ENCODE peak calls at places on chromosomes 16 and 17, in eight cellular contexts. X is aorta, R is tibial nerve, E is thoracic aorta, C is WERI-Rb-1, B is psoas muscle, U is fibroblast of lung, N is brain microvascular endothelial cell. G is an unnamed sample.

GRCh38 chr17:61414141-61414935 is 14.7 kb downstream of the TBX2 start:
- DNase-seq in X (peak), R (no peak), E (no peak), C (peak), B (no peak), U (no peak), N (no peak), G (no peak)

GRCh38 chr17:27526603-27527002 is 70.4 kb downstream of the KSR1 start:
- DNase-seq in X (peak), R (peak), E (no peak), C (no peak), B (peak), U (peak), N (peak), G (no peak)

GRCh38 chr17:72624652-72625051 is 467.8 kb downstream of the SLC39A11 start:
- DNase-seq in X (no peak), R (no peak), E (no peak), C (no peak), B (no peak), U (no peak), N (no peak), G (no peak)

GRCh38 chr16:17853958-17854357 is 383.2 kb upstream of the XYLT1 start:
- DNase-seq in X (no peak), R (no peak), E (no peak), C (no peak), B (no peak), U (no peak), N (no peak), G (no peak)

GRCh38 chr17:40819528-40820125 is 2.8 kb downstream of the KRT10 start:
- DNase-seq in X (no peak), R (peak), E (no peak), C (no peak), B (no peak), U (peak), N (no peak), G (no peak)

GRCh38 chr17:78172284-78173024 is 4.1 kb downstream of the SYNGR2 start:
- DNase-seq in X (peak), R (peak), E (no peak), C (no peak), B (peak), U (no peak), N (no peak), G (no peak)

GRCh38 chr16:46968063-46968435 is 5.4 kb downstream of the DNAJA2 start:
- DNase-seq in X (no peak), R (no peak), E (no peak), C (no peak), B (no peak), U (no peak), N (no peak), G (no peak)

GRCh38 chr17:63435681-63436522 is 10.2 kb downstream of the CYB561 start:
- DNase-seq in X (peak), R (no peak), E (no peak), C (no peak), B (no peak), U (no peak), N (no peak), G (no peak)

GRCh38 chr16:72644911-72645310 is 403.0 kb downstream of the ZFHX3 start:
- DNase-seq in X (no peak), R (no peak), E (no peak), C (no peak), B (no peak), U (no peak), N (no peak), G (no peak)

GRCh38 chr17:60421273-60422161 is 772 bp upstream of the CHCT1 start:
- DNase-seq in X (peak), R (peak), E (peak), C (peak), B (peak), U (peak), N (peak), G (no peak)

GRCh38 chr16:86193528-86194193 is 294.7 kb downstream of the IRF8 start:
- DNase-seq in X (no peak), R (no peak), E (no peak), C (no peak), B (no peak), U (no peak), N (no peak), G (no peak)

GRCh38 chr16:86186361-86186760 is 287.4 kb downstream of the IRF8 start:
- DNase-seq in X (no peak), R (no peak), E (no peak), C (no peak), B (no peak), U (no peak), N (no peak), G (no peak)

GRCh38 chr16:86185089-86185488 is 286.1 kb downstream of the IRF8 start:
- DNase-seq in X (no peak), R (no peak), E (no peak), C (no peak), B (no peak), U (no peak), N (no peak), G (no peak)

GRCh38 chr16:86191663-86192062 is 292.7 kb downstream of the IRF8 start:
- DNase-seq in X (no peak), R (no peak), E (no peak), C (no peak), B (no peak), U (no peak), N (no peak), G (no peak)

GRCh38 chr16:86189934-86190333 is 291.0 kb downstream of the IRF8 start:
- DNase-seq in X (no peak), R (no peak), E (no peak), C (no peak), B (no peak), U (no peak), N (no peak), G (no peak)
- H3K4me3 ChIP-seq in X (no peak), R (no peak), E (no peak), C (no peak), B (no peak), U (no peak), N (no peak), G (no peak)

GRCh38 chr17:20189322-20189721 is 180.2 kb downstream of the SPECC1 start:
- DNase-seq in X (peak), R (no peak), E (no peak), C (no peak), B (no peak), U (peak), N (peak), G (no peak)

GRCh38 chr17:20187049-20187448 is 177.9 kb downstream of the SPECC1 start:
- DNase-seq in X (no peak), R (no peak), E (no peak), C (no peak), B (no peak), U (peak), N (no peak), G (no peak)

GRCh38 chr17:20189979-20190378 is 180.8 kb downstream of the SPECC1 start:
- DNase-seq in X (no peak), R (no peak), E (no peak), C (no peak), B (no peak), U (no peak), N (no peak), G (no peak)

GRCh38 chr17:20190605-20191004 is 181.4 kb downstream of the SPECC1 start:
- DNase-seq in X (no peak), R (no peak), E (no peak), C (no peak), B (no peak), U (no peak), N (no peak), G (no peak)

DNA sequence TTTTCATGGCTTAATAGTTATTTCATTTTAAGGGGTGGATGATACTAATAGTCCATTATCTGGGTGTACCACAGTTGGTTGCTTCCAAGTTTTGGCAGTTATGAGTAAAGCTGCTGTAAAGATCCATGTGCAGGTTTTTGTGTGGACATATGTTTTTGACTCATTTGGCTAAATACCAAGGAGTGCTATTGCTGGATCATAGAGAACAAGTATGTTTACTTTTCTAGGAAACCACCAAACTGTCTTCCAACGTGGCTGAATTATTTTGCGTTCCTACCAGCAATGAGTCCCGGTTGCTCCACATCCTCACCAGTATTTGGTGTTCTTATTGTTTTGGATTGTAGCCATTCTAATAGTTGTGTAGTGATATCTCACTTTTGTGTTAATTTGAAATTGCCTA is 181.9 kb downstream of the SPECC1 start:
- DNase-seq in X (no peak), R (no peak), E (no peak), C (no peak), B (no peak), U (peak), N (peak), G (peak)
- H3K27ac ChIP-seq in X (no peak), R (peak), E (peak), C (no peak), B (no peak), U (no peak), N (no peak), G (no peak)

GRCh38 chr17:57552114-57552601 is 192.9 kb downstream of the CCDC182 start:
- DNase-seq in X (no peak), R (no peak), E (no peak), C (peak), B (no peak), U (peak), N (peak), G (no peak)
- H3K4me3 ChIP-seq in X (no peak), R (no peak), E (no peak), C (no peak), B (no peak), U (no peak), N (no peak), G (no peak)

GRCh38 chr16:67964477-67965131 is 3.8 kb downstream of the SLC12A4 start:
- DNase-seq in X (no peak), R (no peak), E (no peak), C (no peak), B (no peak), U (no peak), N (no peak), G (no peak)
- H3K27ac ChIP-seq in X (no peak), R (peak), E (peak), C (no peak), B (peak), U (no peak), N (no peak), G (no peak)

DNA sequence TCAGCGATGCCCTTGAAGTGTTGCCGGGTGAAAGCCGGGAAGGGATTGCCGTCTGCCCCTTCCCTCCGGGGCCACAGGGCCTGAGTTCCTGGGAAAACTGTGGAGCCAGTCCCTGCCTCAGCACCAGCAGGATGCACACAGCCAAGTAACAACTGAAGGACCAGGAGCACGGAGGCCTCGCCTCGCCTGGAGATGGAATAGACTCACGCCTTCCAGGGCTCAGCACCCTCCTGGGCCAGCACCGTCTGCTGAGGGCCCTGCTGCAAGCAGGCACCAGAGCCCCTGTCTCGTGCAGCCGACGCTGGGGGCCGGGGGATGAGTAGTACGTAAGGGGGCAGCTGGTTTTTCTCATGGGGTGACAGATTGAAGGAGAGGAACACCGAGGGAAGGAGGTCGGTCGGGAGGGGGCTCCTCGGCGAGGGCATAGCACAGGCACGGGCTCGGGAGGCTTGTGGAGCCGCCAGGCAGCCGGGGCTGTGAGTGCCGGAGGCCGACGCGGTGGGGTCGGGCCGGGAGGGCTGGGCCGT is 6.4 kb downstream of the CBFA2T3 start:
- DNase-seq in X (no peak), R (no peak), E (no peak), C (no peak), B (no peak), U (no peak), N (no peak), G (no peak)
- H3K4me3 ChIP-seq in X (no peak), R (no peak), E (no peak), C (no peak), B (no peak), U (no peak), N (no peak), G (no peak)

DNA sequence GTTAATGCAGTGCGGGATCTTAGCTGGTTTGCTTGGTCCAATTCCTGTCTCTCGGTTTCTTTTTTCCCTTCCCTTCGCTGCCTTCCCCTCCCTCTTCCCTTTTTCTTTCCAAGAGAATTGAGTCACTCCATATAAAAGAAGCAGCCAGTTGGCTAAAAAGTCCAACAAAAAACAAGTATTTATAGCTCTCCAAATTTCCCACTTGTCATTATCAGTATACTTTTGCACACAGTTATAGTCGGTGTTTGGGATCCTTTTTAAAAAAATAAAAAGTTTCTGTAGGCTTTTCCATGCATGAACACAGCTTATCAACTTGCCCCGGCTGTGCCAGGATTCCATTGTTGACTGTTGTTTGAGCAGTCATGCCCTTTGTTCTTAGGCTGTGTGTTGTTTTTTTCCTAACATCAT is 24.9 kb downstream of the HMOX2 start:
- DNase-seq in X (peak), R (no peak), E (no peak), C (no peak), B (no peak), U (peak), N (no peak), G (no peak)
- H3K27ac ChIP-seq in X (peak), R (peak), E (peak), C (no peak), B (peak), U (peak), N (peak), G (peak)

DNA sequence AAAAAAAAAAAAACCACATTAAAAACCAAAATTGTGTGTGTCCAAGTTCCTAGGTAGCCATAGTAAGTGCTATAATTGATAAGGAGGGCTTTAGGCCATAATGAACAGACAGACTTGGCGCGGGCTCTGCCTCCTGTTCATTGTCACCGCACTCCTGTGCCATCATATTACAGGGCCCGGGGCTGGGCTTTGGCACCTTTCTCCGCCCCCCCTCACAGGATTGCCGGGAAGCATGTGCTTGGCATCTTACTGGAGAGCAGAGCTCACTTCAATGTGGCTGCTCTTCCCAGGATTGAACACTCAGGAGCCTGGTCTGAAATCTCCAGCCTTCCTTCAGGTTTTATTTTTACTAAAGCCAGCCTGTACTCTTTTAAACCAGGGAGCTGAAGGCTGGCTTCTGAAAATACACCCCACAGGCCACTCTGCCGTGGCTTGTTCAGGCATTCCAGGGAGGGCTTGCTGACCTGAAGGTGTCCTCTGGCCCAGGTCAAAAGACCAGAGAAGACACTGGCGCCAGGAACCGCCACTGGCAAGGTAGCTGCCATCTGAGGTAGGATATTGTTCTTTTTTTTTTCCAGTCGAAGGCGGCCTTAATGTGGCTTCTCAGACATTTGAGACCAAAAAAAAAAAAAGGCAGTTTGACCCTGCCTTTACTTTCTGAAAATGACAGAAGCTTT is 39.3 kb downstream of the DHRS7B start:
- DNase-seq in X (no peak), R (no peak), E (no peak), C (no peak), B (peak), U (no peak), N (no peak), G (no peak)
- H3K4me3 ChIP-seq in X (no peak), R (no peak), E (peak), C (no peak), B (peak), U (no peak), N (no peak), G (no peak)

GRCh38 chr16:23140082-23140481 is 9.2 kb downstream of the USP31 start:
- DNase-seq in X (no peak), R (no peak), E (no peak), C (no peak), B (no peak), U (no peak), N (no peak), G (no peak)
- H3K27ac ChIP-seq in X (no peak), R (no peak), E (no peak), C (no peak), B (no peak), U (no peak), N (no peak), G (no peak)

G was measured in AG04450.